ENCODE peak calls at places on chromosome 13, in five cellular contexts. One of them, this sample, is unnamed.

GRCh38 chr13:75219479-75220237 is 262.3 kb downstream of the TBC1D4 start:
- DNase-seq in psoas muscle: peak; percentile 87
- DNase-seq in kidney epithelial cell: no peak
- DNase-seq in neuronal stem cell: peak; percentile 74
- DNase-seq in ureter: peak; percentile 89
- DNase-seq in this sample: peak; percentile 94

GRCh38 chr13:71879129-71879535 is 12.1 kb upstream of the DACH1 start:
- DNase-seq in neuronal stem cell: peak; percentile 50
- DNase-seq in ureter: no peak
- DNase-seq in kidney epithelial cell: no peak
- DNase-seq in psoas muscle: no peak
- DNase-seq in this sample: no peak

GRCh38 chr13:71252191-71252704 is 614.8 kb downstream of the DACH1 start:
- DNase-seq in neuronal stem cell: no peak
- DNase-seq in psoas muscle: no peak
- DNase-seq in ureter: no peak
- DNase-seq in kidney epithelial cell: no peak
- DNase-seq in this sample: no peak

GRCh38 chr13:34847751-34848150 is 94.3 kb upstream of the NBEA start:
- DNase-seq in kidney epithelial cell: no peak
- DNase-seq in ureter: no peak
- DNase-seq in psoas muscle: no peak
- DNase-seq in neuronal stem cell: no peak
- DNase-seq in this sample: no peak

GRCh38 chr13:41196620-41197019 is 2.3 kb upstream of the KBTBD7 start:
- DNase-seq in ureter: no peak
- DNase-seq in psoas muscle: no peak
- DNase-seq in kidney epithelial cell: no peak
- DNase-seq in neuronal stem cell: no peak
- DNase-seq in this sample: no peak

GRCh38 chr13:80547341-80547740 is 206.4 kb upstream of the SPRY2 start:
- DNase-seq in neuronal stem cell: no peak
- DNase-seq in psoas muscle: no peak
- DNase-seq in kidney epithelial cell: no peak
- DNase-seq in ureter: no peak
- DNase-seq in this sample: no peak

GRCh38 chr13:102591988-102592781 is 4.6 kb upstream of the TPP2 start:
- DNase-seq in ureter: peak; percentile 74
- DNase-seq in kidney epithelial cell: no peak
- DNase-seq in psoas muscle: peak; percentile 83
- DNase-seq in neuronal stem cell: peak; percentile 74
- DNase-seq in this sample: peak; percentile 92

GRCh38 chr13:89554801-89555200 is 1792.7 kb upstream of the MIR17HG start:
- DNase-seq in neuronal stem cell: no peak
- DNase-seq in kidney epithelial cell: no peak
- DNase-seq in psoas muscle: no peak
- DNase-seq in ureter: no peak
- DNase-seq in this sample: no peak

GRCh38 chr13:30375436-30375835 is 46.9 kb upstream of the UBE2L5 start:
- DNase-seq in ureter: no peak
- DNase-seq in neuronal stem cell: no peak
- DNase-seq in psoas muscle: no peak
- DNase-seq in kidney epithelial cell: no peak
- DNase-seq in this sample: no peak

GRCh38 chr13:90445179-90445578 is 902.3 kb upstream of the MIR17HG start:
- DNase-seq in kidney epithelial cell: peak; percentile 85
- DNase-seq in neuronal stem cell: peak; percentile 15
- DNase-seq in psoas muscle: no peak
- DNase-seq in ureter: no peak
- DNase-seq in this sample: no peak

GRCh38 chr13:71499944-71500514 is 367.0 kb downstream of the DACH1 start:
- DNase-seq in ureter: no peak
- DNase-seq in neuronal stem cell: no peak
- DNase-seq in psoas muscle: no peak
- DNase-seq in kidney epithelial cell: no peak
- DNase-seq in this sample: no peak

GRCh38 chr13:40178130-40178529 is 488.3 kb downstream of the FOXO1 start:
- DNase-seq in kidney epithelial cell: no peak
- DNase-seq in neuronal stem cell: no peak
- DNase-seq in psoas muscle: no peak
- DNase-seq in ureter: no peak
- DNase-seq in this sample: no peak

GRCh38 chr13:112851107-112852046 is 117.6 kb upstream of the MCF2L start:
- DNase-seq in ureter: no peak
- DNase-seq in neuronal stem cell: no peak
- DNase-seq in psoas muscle: no peak
- DNase-seq in kidney epithelial cell: no peak
- DNase-seq in this sample: no peak

GRCh38 chr13:28459911-28460310 is 35.0 kb downstream of the FLT1 start:
- DNase-seq in ureter: no peak
- DNase-seq in psoas muscle: no peak
- DNase-seq in neuronal stem cell: no peak
- DNase-seq in kidney epithelial cell: no peak
- DNase-seq in this sample: no peak

GRCh38 chr13:113907637-113908617 is 44.1 kb upstream of the GAS6 start:
- DNase-seq in neuronal stem cell: no peak
- DNase-seq in ureter: peak; percentile 44
- DNase-seq in kidney epithelial cell: peak; percentile 35
- DNase-seq in psoas muscle: no peak
- DNase-seq in this sample: no peak

GRCh38 chr13:75771818-75772217 is 135.7 kb downstream of the LMO7 start:
- DNase-seq in neuronal stem cell: no peak
- DNase-seq in psoas muscle: no peak
- DNase-seq in ureter: no peak
- DNase-seq in kidney epithelial cell: peak; percentile 69
- DNase-seq in this sample: no peak

GRCh38 chr13:83121904-83122303 is 760.4 kb downstream of the SLITRK1 start:
- DNase-seq in ureter: no peak
- DNase-seq in neuronal stem cell: no peak
- DNase-seq in psoas muscle: no peak
- DNase-seq in kidney epithelial cell: no peak
- DNase-seq in this sample: no peak

GRCh38 chr13:112072531-112073244 is 5.7 kb downstream of the SOX1 start:
- DNase-seq in kidney epithelial cell: no peak
- DNase-seq in psoas muscle: no peak
- DNase-seq in neuronal stem cell: peak; percentile 83
- DNase-seq in ureter: no peak
- DNase-seq in this sample: peak; percentile 11

GRCh38 chr13:45102136-45102802 is 18.0 kb upstream of the GTF2F2 start:
- DNase-seq in neuronal stem cell: peak; percentile 63
- DNase-seq in psoas muscle: no peak
- DNase-seq in kidney epithelial cell: no peak
- DNase-seq in ureter: no peak
- DNase-seq in this sample: no peak

GRCh38 chr13:80649274-80649673 is 308.3 kb upstream of the SPRY2 start:
- DNase-seq in ureter: no peak
- DNase-seq in psoas muscle: no peak
- DNase-seq in neuronal stem cell: no peak
- DNase-seq in kidney epithelial cell: no peak
- DNase-seq in this sample: no peak

GRCh38 chr13:75704194-75704941 is 68.2 kb downstream of the LMO7 start:
- DNase-seq in psoas muscle: no peak
- DNase-seq in neuronal stem cell: no peak
- DNase-seq in kidney epithelial cell: no peak
- DNase-seq in ureter: no peak
- DNase-seq in this sample: no peak

GRCh38 chr13:29993716-29994488 is 143.5 kb upstream of the UBL3 start:
- DNase-seq in psoas muscle: no peak
- DNase-seq in kidney epithelial cell: peak; percentile 28
- DNase-seq in neuronal stem cell: no peak
- DNase-seq in ureter: no peak
- DNase-seq in this sample: no peak

GRCh38 chr13:50126378-50127016 is 111.3 kb downstream of the KCNRG start:
- DNase-seq in neuronal stem cell: peak; percentile 32
- DNase-seq in kidney epithelial cell: no peak
- DNase-seq in ureter: no peak
- DNase-seq in psoas muscle: peak; percentile 56
- DNase-seq in this sample: peak; percentile 67

GRCh38 chr13:75308222-75308621 is 173.7 kb downstream of the TBC1D4 start:
- DNase-seq in kidney epithelial cell: no peak
- DNase-seq in psoas muscle: no peak
- DNase-seq in ureter: no peak
- DNase-seq in neuronal stem cell: no peak
- DNase-seq in this sample: no peak

GRCh38 chr13:50613356-50613831 is 230.1 kb downstream of the DLEU7 start:
- DNase-seq in kidney epithelial cell: no peak
- DNase-seq in neuronal stem cell: no peak
- DNase-seq in ureter: no peak
- DNase-seq in psoas muscle: no peak
- DNase-seq in this sample: no peak

GRCh38 chr13:95494082-95494681 is 58.3 kb upstream of the CLDN10 start:
- DNase-seq in psoas muscle: no peak
- DNase-seq in kidney epithelial cell: no peak
- DNase-seq in ureter: peak; percentile 39
- DNase-seq in neuronal stem cell: peak; percentile 44
- DNase-seq in this sample: no peak

GRCh38 chr13:52615817-52616216 is 26.4 kb upstream of the HNRNPA1L2 start:
- DNase-seq in neuronal stem cell: no peak
- DNase-seq in kidney epithelial cell: no peak
- DNase-seq in psoas muscle: no peak
- DNase-seq in ureter: no peak
- DNase-seq in this sample: no peak

GRCh38 chr13:97295279-97296182 is 73.4 kb downstream of the MBNL2 start:
- DNase-seq in kidney epithelial cell: no peak
- DNase-seq in neuronal stem cell: no peak
- DNase-seq in psoas muscle: no peak
- DNase-seq in ureter: no peak
- DNase-seq in this sample: no peak